ENCODE peak calls at places on chromosome 21, in four cellular contexts. N is A549; U is CD4-positive, CD25-positive, alpha-beta regulatory T cell; V is heart right ventricle. C is an unnamed sample.

GRCh38 chr21:21897275-21897883 is 899.2 kb downstream of the NCAM2 start:
- DNase-seq in N (no peak), U (no peak), V (no peak), C (no peak)

GRCh38 chr21:45283019-45283610 is 4.6 kb downstream of the POFUT2 start:
- DNase-seq in N (no peak), U (no peak), V (no peak), C (no peak)

GRCh38 chr21:21084179-21084578 is 86.0 kb downstream of the NCAM2 start:
- DNase-seq in N (no peak), U (no peak), V (no peak), C (no peak)

GRCh38 chr21:45295576-45296365 is 8.1 kb upstream of the POFUT2 start:
- DNase-seq in N (no peak), U (no peak), V (no peak), C (no peak)

GRCh38 chr21:33033094-33033951 is 7.6 kb downstream of the OLIG2 start:
- DNase-seq in N (no peak), U (no peak), V (no peak), C (no peak)

GRCh38 chr21:30613836-30614235 is at the start of gene KRTAP6-1:
- DNase-seq in N (no peak), U (no peak), V (no peak), C (no peak)

GRCh38 chr21:33643658-33644311 is 1.5 kb downstream of the ITSN1 start:
- DNase-seq in N (no peak), U (peak), V (no peak), C (no peak)

GRCh38 chr21:34302496-34302895 is 61.3 kb upstream of the KCNE2 start:
- DNase-seq in N (no peak), U (no peak), V (no peak), C (no peak)

GRCh38 chr21:43935711-43936110 is 70.7 kb downstream of the AGPAT3 start:
- DNase-seq in N (no peak), U (no peak), V (no peak), C (no peak)

GRCh38 chr21:32977216-32977615 is 48.5 kb upstream of the OLIG2 start:
- DNase-seq in N (no peak), U (no peak), V (no peak), C (no peak)

GRCh38 chr21:33332143-33332542 is 7.4 kb downstream of the IFNAR1 start:
- DNase-seq in N (no peak), U (peak), V (no peak), C (peak)

GRCh38 chr21:46388206-46388880 is 64.4 kb downstream of the PCNT start:
- DNase-seq in N (no peak), U (no peak), V (no peak), C (no peak)

GRCh38 chr21:43757601-43758000 is 18.5 kb downstream of the CSTB start:
- DNase-seq in N (no peak), U (no peak), V (no peak), C (no peak)

GRCh38 chr21:29148535-29148934 is 18.1 kb downstream of the MAP3K7CL start:
- DNase-seq in N (no peak), U (no peak), V (no peak), C (peak)

GRCh38 chr21:29144736-29145353 is 14.4 kb downstream of the MAP3K7CL start:
- DNase-seq in N (no peak), U (no peak), V (no peak), C (no peak)

GRCh38 chr21:29145354-29145782 is 14.9 kb downstream of the MAP3K7CL start:
- DNase-seq in N (peak), U (peak), V (no peak), C (peak)

GRCh38 chr21:29145837-29146453 is 15.5 kb downstream of the MAP3K7CL start:
- DNase-seq in N (no peak), U (no peak), V (no peak), C (peak)

GRCh38 chr21:29146726-29147125 is 16.3 kb downstream of the MAP3K7CL start:
- DNase-seq in N (no peak), U (no peak), V (no peak), C (no peak)
- H3K4me3 ChIP-seq in N (no peak), U (no peak), V (no peak), C (no peak)

DNA sequence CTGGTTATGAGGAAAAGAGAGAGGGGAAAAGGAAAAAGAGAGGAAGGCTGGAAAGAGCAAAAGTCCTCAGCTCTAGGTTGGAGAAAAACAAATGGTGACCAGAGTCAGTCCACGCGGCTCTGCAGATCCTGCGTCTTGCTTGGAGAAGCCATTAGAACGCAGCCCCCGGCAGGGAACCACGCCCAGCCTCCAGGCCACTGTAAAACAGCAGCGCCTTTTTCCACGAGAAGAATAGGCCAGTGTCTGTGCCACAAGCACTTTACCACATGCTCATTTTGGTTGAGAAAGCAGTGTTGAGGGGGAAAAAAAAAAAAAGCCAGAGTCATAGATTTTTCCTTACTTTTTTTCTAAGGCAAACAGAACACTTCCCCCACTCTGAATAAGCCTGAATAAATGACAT is 846.9 kb upstream of the ADAMTS5 start:
- DNase-seq in N (no peak), U (no peak), V (peak), C (no peak)
- H3K4me3 ChIP-seq in N (no peak), U (no peak), V (no peak), C (no peak)

GRCh38 chr21:41740604-41741252 is 26.1 kb downstream of the RIPK4 start:
- DNase-seq in N (no peak), U (no peak), V (no peak), C (no peak)
- H3K4me3 ChIP-seq in N (no peak), U (no peak), V (no peak), C (no peak)

GRCh38 chr21:25506887-25507286 is 100.4 kb downstream of the MRPL39 start:
- DNase-seq in N (peak), U (no peak), V (no peak), C (no peak)

GRCh38 chr21:25509862-25510261 is 97.4 kb downstream of the MRPL39 start:
- DNase-seq in N (no peak), U (peak), V (no peak), C (no peak)

GRCh38 chr21:25506268-25506667 is 101.0 kb downstream of the MRPL39 start:
- DNase-seq in N (no peak), U (no peak), V (no peak), C (no peak)

GRCh38 chr21:25507522-25507921 is 99.8 kb downstream of the MRPL39 start:
- DNase-seq in N (peak), U (peak), V (no peak), C (peak)

GRCh38 chr21:25508364-25508763 is 98.9 kb downstream of the MRPL39 start:
- DNase-seq in N (no peak), U (no peak), V (no peak), C (no peak)
- H3K4me3 ChIP-seq in N (no peak), U (peak), V (no peak), C (no peak)